ENCODE peak calls at places on chromosomes 4 and X, in seven cellular contexts. One of them, this sample, is unnamed.
A peak's percentile ranks its signal among the peaks of the same experiment; 100 is the strongest.

GRCh38 chr4:55312491-55313101 is 33.4 kb upstream of the SRD5A3 start:
- DNase-seq in SK-N-SH: peak; percentile 19
- DNase-seq in small intestine: peak; percentile 46
- DNase-seq in right lobe of liver: no peak
- DNase-seq in tibial artery: no peak
- DNase-seq in mammary epithelial cell: peak; percentile 25
- DNase-seq in cardiac muscle cell: peak; percentile 25
- DNase-seq in this sample: no peak

GRCh38 chrX:116010939-116011338 is 159.6 kb upstream of the AGTR2 start:
- DNase-seq in SK-N-SH: no peak
- DNase-seq in small intestine: no peak
- DNase-seq in right lobe of liver: no peak
- DNase-seq in tibial artery: no peak
- DNase-seq in mammary epithelial cell: no peak
- DNase-seq in cardiac muscle cell: no peak
- DNase-seq in this sample: no peak

GRCh38 chr4:148227147-148227546 is 215.1 kb downstream of the NR3C2 start:
- DNase-seq in SK-N-SH: no peak
- DNase-seq in small intestine: no peak
- DNase-seq in right lobe of liver: no peak
- DNase-seq in tibial artery: no peak
- DNase-seq in mammary epithelial cell: no peak
- DNase-seq in cardiac muscle cell: no peak
- DNase-seq in this sample: no peak

GRCh38 chr4:162497564-162498167 is 333.9 kb upstream of the FSTL5 start:
- DNase-seq in SK-N-SH: peak; percentile 34
- DNase-seq in small intestine: peak; percentile 36
- DNase-seq in right lobe of liver: no peak
- DNase-seq in tibial artery: no peak
- DNase-seq in mammary epithelial cell: peak; percentile 25
- DNase-seq in cardiac muscle cell: peak; percentile 77
- DNase-seq in this sample: no peak

GRCh38 chr4:175298119-175298518 is 380.0 kb downstream of the ADAM29 start:
- DNase-seq in SK-N-SH: no peak
- DNase-seq in small intestine: no peak
- DNase-seq in right lobe of liver: no peak
- DNase-seq in tibial artery: no peak
- DNase-seq in mammary epithelial cell: peak; percentile 23
- DNase-seq in cardiac muscle cell: no peak
- DNase-seq in this sample: no peak

GRCh38 chr4:169133932-169134331 is 123.9 kb upstream of the CBR4 start:
- DNase-seq in SK-N-SH: no peak
- DNase-seq in small intestine: no peak
- DNase-seq in right lobe of liver: no peak
- DNase-seq in tibial artery: peak; percentile 68
- DNase-seq in mammary epithelial cell: no peak
- DNase-seq in cardiac muscle cell: peak; percentile 47
- DNase-seq in this sample: no peak

GRCh38 chrX:121103381-121103780 is 56.0 kb downstream of the GLUD2 start:
- DNase-seq in SK-N-SH: no peak
- DNase-seq in small intestine: no peak
- DNase-seq in right lobe of liver: no peak
- DNase-seq in tibial artery: no peak
- DNase-seq in mammary epithelial cell: no peak
- DNase-seq in cardiac muscle cell: no peak
- DNase-seq in this sample: no peak

GRCh38 chr4:81397635-81398034 is 74.1 kb downstream of the RASGEF1B start:
- DNase-seq in SK-N-SH: no peak
- DNase-seq in small intestine: no peak
- DNase-seq in right lobe of liver: no peak
- DNase-seq in tibial artery: no peak
- DNase-seq in mammary epithelial cell: no peak
- DNase-seq in cardiac muscle cell: no peak
- DNase-seq in this sample: no peak

GRCh38 chr4:10623241-10623640 is 61.3 kb downstream of the CLNK start:
- DNase-seq in SK-N-SH: no peak
- DNase-seq in small intestine: no peak
- DNase-seq in right lobe of liver: no peak
- DNase-seq in tibial artery: no peak
- DNase-seq in mammary epithelial cell: peak; percentile 10
- DNase-seq in cardiac muscle cell: no peak
- DNase-seq in this sample: no peak

GRCh38 chr4:123299212-123299651 is 97.4 kb upstream of the SPRY1 start:
- DNase-seq in SK-N-SH: no peak
- DNase-seq in small intestine: no peak
- DNase-seq in right lobe of liver: no peak
- DNase-seq in tibial artery: no peak
- DNase-seq in mammary epithelial cell: peak; percentile 64
- DNase-seq in cardiac muscle cell: no peak
- DNase-seq in this sample: no peak

GRCh38 chrX:104084534-104085277 is 8.7 kb upstream of the TMSB15C start:
- DNase-seq in SK-N-SH: no peak
- DNase-seq in small intestine: no peak
- DNase-seq in right lobe of liver: no peak
- DNase-seq in tibial artery: no peak
- DNase-seq in mammary epithelial cell: no peak
- DNase-seq in cardiac muscle cell: no peak
- DNase-seq in this sample: no peak

GRCh38 chr4:5970381-5971076 is 47.7 kb downstream of the C4orf50 start:
- DNase-seq in SK-N-SH: no peak
- DNase-seq in small intestine: no peak
- DNase-seq in right lobe of liver: no peak
- DNase-seq in tibial artery: peak; percentile 46
- DNase-seq in mammary epithelial cell: no peak
- DNase-seq in cardiac muscle cell: no peak
- DNase-seq in this sample: no peak

GRCh38 chr4:133969202-133969873 is 232.3 kb downstream of the PABPC4L start:
- DNase-seq in SK-N-SH: peak; percentile 2
- DNase-seq in small intestine: peak; percentile 0
- DNase-seq in right lobe of liver: no peak
- DNase-seq in tibial artery: no peak
- DNase-seq in mammary epithelial cell: peak; percentile 9
- DNase-seq in cardiac muscle cell: peak; percentile 38
- DNase-seq in this sample: no peak

GRCh38 chrX:101291204-101291603 is at the start of gene TAF7L:
- DNase-seq in SK-N-SH: peak; percentile 53
- DNase-seq in small intestine: no peak
- DNase-seq in right lobe of liver: no peak
- DNase-seq in tibial artery: no peak
- DNase-seq in mammary epithelial cell: no peak
- DNase-seq in cardiac muscle cell: no peak
- DNase-seq in this sample: no peak

GRCh38 chrX:44878780-44879179 is 5.8 kb downstream of the KDM6A start:
- DNase-seq in SK-N-SH: no peak
- DNase-seq in small intestine: no peak
- DNase-seq in right lobe of liver: no peak
- DNase-seq in tibial artery: no peak
- DNase-seq in mammary epithelial cell: no peak
- DNase-seq in cardiac muscle cell: no peak
- DNase-seq in this sample: no peak

GRCh38 chrX:111254896-111255693 is 15.2 kb downstream of the CAPN6 start:
- DNase-seq in SK-N-SH: no peak
- DNase-seq in small intestine: no peak
- DNase-seq in right lobe of liver: no peak
- DNase-seq in tibial artery: no peak
- DNase-seq in mammary epithelial cell: peak; percentile 16
- DNase-seq in cardiac muscle cell: no peak
- DNase-seq in this sample: no peak

GRCh38 chr4:177573487-177573886 is 131.2 kb upstream of the AGA start:
- DNase-seq in SK-N-SH: no peak
- DNase-seq in small intestine: no peak
- DNase-seq in right lobe of liver: no peak
- DNase-seq in tibial artery: no peak
- DNase-seq in mammary epithelial cell: peak; percentile 88
- DNase-seq in cardiac muscle cell: no peak
- DNase-seq in this sample: no peak

GRCh38 chrX:133938530-133938929 is 46.9 kb downstream of the GPC3 start:
- DNase-seq in SK-N-SH: no peak
- DNase-seq in small intestine: no peak
- DNase-seq in right lobe of liver: no peak
- DNase-seq in tibial artery: no peak
- DNase-seq in mammary epithelial cell: no peak
- DNase-seq in cardiac muscle cell: no peak
- DNase-seq in this sample: no peak

GRCh38 chrX:133933316-133933715 is 52.1 kb downstream of the GPC3 start:
- DNase-seq in SK-N-SH: no peak
- DNase-seq in small intestine: no peak
- DNase-seq in right lobe of liver: no peak
- DNase-seq in tibial artery: no peak
- DNase-seq in mammary epithelial cell: no peak
- DNase-seq in cardiac muscle cell: no peak
- DNase-seq in this sample: no peak

GRCh38 chrX:133935096-133935495 is 50.3 kb downstream of the GPC3 start:
- DNase-seq in SK-N-SH: no peak
- DNase-seq in small intestine: no peak
- DNase-seq in right lobe of liver: no peak
- DNase-seq in tibial artery: no peak
- DNase-seq in mammary epithelial cell: no peak
- DNase-seq in cardiac muscle cell: no peak
- DNase-seq in this sample: no peak

GRCh38 chrX:133939655-133940054 is 45.7 kb downstream of the GPC3 start:
- DNase-seq in SK-N-SH: peak; percentile 4
- DNase-seq in small intestine: no peak
- DNase-seq in right lobe of liver: no peak
- DNase-seq in tibial artery: no peak
- DNase-seq in mammary epithelial cell: no peak
- DNase-seq in cardiac muscle cell: no peak
- DNase-seq in this sample: no peak

GRCh38 chrX:133937022-133937421 is 48.4 kb downstream of the GPC3 start:
- DNase-seq in SK-N-SH: no peak
- DNase-seq in small intestine: no peak
- DNase-seq in right lobe of liver: no peak
- DNase-seq in tibial artery: no peak
- DNase-seq in mammary epithelial cell: no peak
- DNase-seq in cardiac muscle cell: no peak
- DNase-seq in this sample: no peak
- H3K27me3 ChIP-seq in SK-N-SH: peaks cover 4% of the 10 kb centered on the region
- H3K27me3 ChIP-seq in small intestine: no peaks in the 10 kb centered on the region
- H3K27me3 ChIP-seq in right lobe of liver: no peaks in the 10 kb centered on the region
- H3K27me3 ChIP-seq in tibial artery: no peaks in the 10 kb centered on the region
- H3K27me3 ChIP-seq in mammary epithelial cell: peaks cover 6% of the 10 kb centered on the region
- H3K27me3 ChIP-seq in cardiac muscle cell: no peaks in the 10 kb centered on the region
- H3K27me3 ChIP-seq in this sample: no peaks in the 10 kb centered on the region

DNA sequence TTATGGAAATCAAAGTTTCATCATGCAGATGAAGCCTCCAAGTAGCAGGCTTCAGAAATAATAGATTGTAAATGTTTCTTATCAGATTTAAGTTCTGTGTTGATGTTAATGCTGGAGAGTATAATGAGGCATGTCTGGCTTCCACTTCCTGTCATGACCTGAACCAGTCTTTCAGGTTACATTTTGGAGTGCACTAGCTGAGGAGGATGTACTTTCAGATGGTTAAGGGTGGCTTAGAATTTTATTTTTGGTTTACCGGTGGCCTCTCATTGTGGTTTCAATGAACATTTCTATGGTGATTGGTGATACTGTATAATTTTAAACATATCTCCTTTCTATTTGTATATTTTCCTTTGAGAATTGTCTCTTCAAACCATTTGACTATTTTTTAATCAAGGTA is 890.4 kb downstream of the SH3BGRL start:
- DNase-seq in SK-N-SH: no peak
- DNase-seq in small intestine: peak; percentile 18
- DNase-seq in right lobe of liver: no peak
- DNase-seq in tibial artery: no peak
- DNase-seq in mammary epithelial cell: no peak
- DNase-seq in cardiac muscle cell: no peak
- DNase-seq in this sample: no peak
- H3K9me3 ChIP-seq in SK-N-SH: no peaks in the 10 kb centered on the region
- H3K9me3 ChIP-seq in small intestine: no peaks in the 10 kb centered on the region
- H3K9me3 ChIP-seq in right lobe of liver: no peaks in the 10 kb centered on the region
- H3K9me3 ChIP-seq in tibial artery: no peaks in the 10 kb centered on the region
- H3K9me3 ChIP-seq in mammary epithelial cell: no peaks in the 10 kb centered on the region
- H3K9me3 ChIP-seq in cardiac muscle cell: no peaks in the 10 kb centered on the region
- H3K9me3 ChIP-seq in this sample: no peaks in the 10 kb centered on the region

DNA sequence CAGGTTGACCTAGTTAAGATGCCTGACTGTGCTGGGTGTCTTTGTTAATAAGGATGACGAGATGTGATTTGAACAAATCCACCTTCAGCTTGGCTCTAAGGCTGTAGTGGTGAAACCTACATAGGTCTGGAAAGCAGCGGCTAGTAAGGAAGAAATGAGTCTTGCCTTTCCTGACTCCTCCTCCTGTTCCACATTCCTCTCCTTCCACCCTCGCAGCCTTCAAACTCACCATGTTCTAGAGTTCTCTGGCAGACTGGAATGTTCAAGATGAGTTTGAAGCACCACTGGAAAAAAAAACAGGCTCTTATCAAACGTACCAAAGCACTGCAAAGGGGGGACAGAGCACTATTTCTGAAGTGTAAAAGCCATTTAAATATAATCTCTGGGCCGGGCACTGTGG is 395.4 kb downstream of the BMPR1B start:
- DNase-seq in SK-N-SH: no peak
- DNase-seq in small intestine: no peak
- DNase-seq in right lobe of liver: no peak
- DNase-seq in tibial artery: no peak
- DNase-seq in mammary epithelial cell: no peak
- DNase-seq in cardiac muscle cell: peak; percentile 18
- DNase-seq in this sample: no peak
- H3K4me1 ChIP-seq in SK-N-SH: peaks cover 34% of the 10 kb centered on the region
- H3K4me1 ChIP-seq in small intestine: no peaks in the 10 kb centered on the region
- H3K4me1 ChIP-seq in right lobe of liver: no peaks in the 10 kb centered on the region
- H3K4me1 ChIP-seq in tibial artery: no peaks in the 10 kb centered on the region
- H3K4me1 ChIP-seq in mammary epithelial cell: no peaks in the 10 kb centered on the region
- H3K4me1 ChIP-seq in cardiac muscle cell: no peaks in the 10 kb centered on the region
- H3K4me1 ChIP-seq in this sample: peaks cover 4% of the 10 kb centered on the region

GRCh38 chr4:796206-796605 is 29.7 kb downstream of the CPLX1 start:
- DNase-seq in SK-N-SH: no peak
- DNase-seq in small intestine: no peak
- DNase-seq in right lobe of liver: no peak
- DNase-seq in tibial artery: no peak
- DNase-seq in mammary epithelial cell: no peak
- DNase-seq in cardiac muscle cell: no peak
- DNase-seq in this sample: no peak

GRCh38 chr4:793941-794621 is 31.8 kb downstream of the CPLX1 start:
- DNase-seq in SK-N-SH: no peak
- DNase-seq in small intestine: no peak
- DNase-seq in right lobe of liver: no peak
- DNase-seq in tibial artery: no peak
- DNase-seq in mammary epithelial cell: no peak
- DNase-seq in cardiac muscle cell: no peak
- DNase-seq in this sample: no peak

GRCh38 chr4:794911-795725 is 30.8 kb downstream of the CPLX1 start:
- DNase-seq in SK-N-SH: no peak
- DNase-seq in small intestine: no peak
- DNase-seq in right lobe of liver: no peak
- DNase-seq in tibial artery: no peak
- DNase-seq in mammary epithelial cell: no peak
- DNase-seq in cardiac muscle cell: no peak
- DNase-seq in this sample: no peak

GRCh38 chr4:795726-796119 is 30.2 kb downstream of the CPLX1 start:
- DNase-seq in SK-N-SH: no peak
- DNase-seq in small intestine: no peak
- DNase-seq in right lobe of liver: no peak
- DNase-seq in tibial artery: no peak
- DNase-seq in mammary epithelial cell: no peak
- DNase-seq in cardiac muscle cell: no peak
- DNase-seq in this sample: no peak

DNA sequence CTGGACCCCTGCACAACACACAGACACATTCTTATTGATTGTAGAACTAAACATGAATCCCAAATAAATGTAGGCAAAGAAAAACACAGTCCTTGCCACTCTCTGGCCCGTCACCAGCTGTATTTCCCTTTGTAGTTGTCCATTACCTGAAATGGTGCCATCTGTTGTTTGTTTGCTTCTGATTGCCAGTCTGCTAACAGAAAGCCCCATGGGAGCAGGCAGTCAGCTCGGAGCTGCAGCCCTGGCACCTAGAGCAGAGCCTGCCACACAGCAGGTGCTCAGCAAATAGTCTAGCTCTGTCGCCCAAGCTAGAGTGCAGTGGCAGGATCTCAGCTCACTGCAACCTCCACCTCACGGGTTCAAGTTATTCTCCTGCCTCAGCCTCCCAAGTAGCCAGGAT is 28.9 kb downstream of the CPLX1 start:
- DNase-seq in SK-N-SH: no peak
- DNase-seq in small intestine: peak; percentile 44
- DNase-seq in right lobe of liver: peak; percentile 59
- DNase-seq in tibial artery: no peak
- DNase-seq in mammary epithelial cell: no peak
- DNase-seq in cardiac muscle cell: no peak
- DNase-seq in this sample: no peak
- H3K27me3 ChIP-seq in SK-N-SH: peaks cover 5% of the 10 kb centered on the region
- H3K27me3 ChIP-seq in small intestine: peaks cover 6% of the 10 kb centered on the region
- H3K27me3 ChIP-seq in right lobe of liver: no peaks in the 10 kb centered on the region
- H3K27me3 ChIP-seq in tibial artery: no peaks in the 10 kb centered on the region
- H3K27me3 ChIP-seq in mammary epithelial cell: peaks cover 21% of the 10 kb centered on the region
- H3K27me3 ChIP-seq in cardiac muscle cell: peaks cover 59% of the 10 kb centered on the region
- H3K27me3 ChIP-seq in this sample: peaks cover 18% of the 10 kb centered on the region